ENCODE peak calls at places on chromosomes 7 and 10, in seven cellular contexts. C is NCI-H2171 treated with DMSO at 0.1 percent for 48 hours; D is activated T-cell treated with anti-CD3 and anti-CD28 coated beads, Interleukin-2, amount 50 U/mL, for 1 hour; O is mesendoderm; R is ELR; E is naive thymus-derived CD8-positive, alpha-beta T cell; S is DMS79 treated with DMSO at 0.1 percent for 48 hours. Z is an unnamed sample.

GRCh38 chr10:101646369-101646768 is 48.6 kb downstream of the FBXW4 start:
- DNase-seq in O (no peak), C (no peak), D (no peak), S (no peak), E (no peak), R (no peak), Z (no peak)

GRCh38 chr10:130971123-130971435 is 340.4 kb downstream of the TCERG1L start:
- DNase-seq in C (no peak), R (no peak), O (no peak), E (no peak), S (no peak), D (no peak), Z (no peak)

GRCh38 chr10:128130051-128130450 is 3.8 kb upstream of the MKI67 start:
- DNase-seq in D (no peak), C (no peak), S (no peak), R (no peak), E (no peak), O (no peak), Z (no peak)

GRCh38 chr7:2840458-2840857 is 3.6 kb downstream of the GNA12 start:
- DNase-seq in O (no peak), D (no peak), C (no peak), R (no peak), S (no peak), E (no peak), Z (no peak)

GRCh38 chr10:70889291-70889690 is 926 bp upstream of the PCBD1 start:
- DNase-seq in R (peak), E (no peak), O (no peak), S (no peak), C (no peak), D (no peak), Z (no peak)

GRCh38 chr10:97278491-97278989 is 13.9 kb downstream of the ARHGAP19 start:
- DNase-seq in O (peak), S (peak), E (peak), C (peak), R (peak), D (no peak), Z (peak)

GRCh38 chr10:22103701-22104100 is 100.2 kb upstream of the DNAJC1 start:
- DNase-seq in R (peak), E (peak), C (no peak), S (no peak), D (no peak), O (peak), Z (no peak)

GRCh38 chr10:100516847-100517246 is 2.8 kb downstream of the SEC31B start:
- DNase-seq in C (no peak), S (no peak), D (no peak), O (peak), E (no peak), R (no peak), Z (no peak)

GRCh38 chr10:88657901-88658300 is 6.3 kb upstream of the LIPF start:
- DNase-seq in D (no peak), O (no peak), E (no peak), R (peak), C (no peak), S (no peak), Z (no peak)

GRCh38 chr10:47256753-47257336 is 43.2 kb upstream of the GDF10 start:
- DNase-seq in O (peak), S (no peak), E (peak), R (no peak), C (no peak), D (no peak), Z (no peak)

GRCh38 chr7:71835056-71835455 is 577.1 kb downstream of the CALN1 start:
- DNase-seq in E (no peak), C (no peak), D (no peak), S (no peak), O (no peak), R (no peak), Z (no peak)

GRCh38 chr7:134619627-134620331 is 26.9 kb upstream of the BPGM start:
- DNase-seq in C (peak), E (no peak), D (no peak), R (peak), S (peak), O (no peak), Z (no peak)